ENCODE peak calls at places on chromosomes 7 and 10, in five cellular contexts. K, G, Q, Z and C are unnamed samples.

GRCh38 chr10:61181832-61182231 is 237.8 kb upstream of the RHOBTB1 start:
- DNase-seq in K (no peak), G (no peak), Q (no peak), Z (no peak), C (no peak)

GRCh38 chr10:114473776-114474175 is 69.5 kb upstream of the AFAP1L2 start:
- DNase-seq in K (no peak), G (no peak), Q (no peak), Z (no peak), C (no peak)

GRCh38 chr7:143245123-143245522 is 18.1 kb upstream of the GSTK1 start:
- DNase-seq in K (no peak), G (no peak), Q (no peak), Z (no peak), C (no peak)

GRCh38 chr10:25556457-25556856 is 377.6 kb upstream of the MYO3A start:
- DNase-seq in K (no peak), G (no peak), Q (no peak), Z (no peak), C (no peak)

GRCh38 chr10:27844223-27844622 is 98.6 kb upstream of the MKX start:
- DNase-seq in K (no peak), G (no peak), Q (no peak), Z (no peak), C (no peak)

GRCh38 chr10:35388682-35389081 is 52.4 kb downstream of the CCNY start:
- DNase-seq in K (no peak), G (no peak), Q (no peak), Z (no peak), C (no peak)

GRCh38 chr7:148987751-148988512 is 40.4 kb downstream of the PDIA4 start:
- DNase-seq in K (no peak), G (no peak), Q (no peak), Z (no peak), C (no peak)

GRCh38 chr7:44978511-44979366 is at the start of gene MYO1G:
- DNase-seq in K (no peak), G (no peak), Q (no peak), Z (peak; percentile 70), C (peak; percentile 90)

GRCh38 chr10:104403625-104404024 is 50.0 kb downstream of the CFAP58 start:
- DNase-seq in K (no peak), G (no peak), Q (no peak), Z (no peak), C (no peak)

GRCh38 chr10:91164520-91165065 is 55.9 kb upstream of the PCGF5 start:
- DNase-seq in K (no peak), G (no peak), Q (no peak), Z (no peak), C (no peak)

GRCh38 chr10:71999360-72000072 is 35.3 kb downstream of the CHST3 start:
- DNase-seq in K (no peak), G (peak; percentile 74), Q (no peak), Z (no peak), C (no peak)

GRCh38 chr7:141333459-141333858 is 217.8 kb upstream of the AGK start:
- DNase-seq in K (peak; percentile 29), G (no peak), Q (no peak), Z (no peak), C (no peak)

GRCh38 chr10:101961591-101962498 is 94.1 kb downstream of the ARMH3 start:
- DNase-seq in K (no peak), G (peak; percentile 51), Q (no peak), Z (no peak), C (no peak)

GRCh38 chr10:3825244-3825643 is 40.2 kb upstream of the KLF6 start:
- DNase-seq in K (no peak), G (no peak), Q (no peak), Z (no peak), C (no peak)

GRCh38 chr10:11042375-11042774 is 24.7 kb downstream of the CELF2 start:
- DNase-seq in K (no peak), G (no peak), Q (no peak), Z (no peak), C (no peak)

GRCh38 chr7:138468244-138469123 is 8.4 kb downstream of the TRIM24 start:
- DNase-seq in K (no peak), G (no peak), Q (no peak), Z (no peak), C (no peak)

GRCh38 chr10:7512487-7512886 is 101.7 kb upstream of the SFMBT2 start:
- DNase-seq in K (no peak), G (no peak), Q (no peak), Z (no peak), C (no peak)

GRCh38 chr10:26445411-26446031 is 7.4 kb downstream of the APBB1IP start:
- DNase-seq in K (no peak), G (no peak), Q (no peak), Z (no peak), C (no peak)

GRCh38 chr10:51214897-51215227 is 140.6 kb downstream of the PRKG1 start:
- DNase-seq in K (no peak), G (no peak), Q (no peak), Z (no peak), C (no peak)

GRCh38 chr10:133394064-133394663 is at the start of gene MTG1:
- DNase-seq in K (peak; percentile 94), G (peak; percentile 89), Q (peak; percentile 63), Z (peak; percentile 87), C (peak; percentile 89)

GRCh38 chr10:132107211-132107946 is 41.6 kb downstream of the JAKMIP3 start:
- DNase-seq in K (peak; percentile 4), G (no peak), Q (no peak), Z (no peak), C (no peak)

GRCh38 chr10:99224766-99225165 is 10.9 kb downstream of the HPSE2 start:
- DNase-seq in K (no peak), G (no peak), Q (no peak), Z (no peak), C (no peak)

GRCh38 chr7:50781371-50781770 is 1.3 kb downstream of the GRB10 start:
- DNase-seq in K (no peak), G (no peak), Q (no peak), Z (no peak), C (peak; percentile 58)

GRCh38 chr10:80075781-80076180 is 2.7 kb upstream of the TMEM254 start:
- DNase-seq in K (no peak), G (no peak), Q (no peak), Z (no peak), C (no peak)